ENCODE peak calls at places on chromosomes 16 and 17, in nine cellular contexts. B is stomach, Q is IMR-90, R is body of pancreas, U is spleen, G is uterus, A is transverse colon, J is sigmoid colon, V is tibial nerve. S is an unnamed sample.

GRCh38 chr16:69443809-69444611 is 19.6 kb downstream of the CYB5B start:
- DNase-seq in B (no peak), Q (peak; percentile 47), R (no peak), U (no peak), G (peak; percentile 51), A (peak; percentile 27), J (peak; percentile 84), V (no peak), S (peak; percentile 14)

GRCh38 chr17:55279788-55280579 is 15.2 kb downstream of the HLF start:
- DNase-seq in B (no peak), Q (no peak), R (no peak), U (no peak), G (no peak), A (no peak), J (no peak), V (no peak), S (no peak)

GRCh38 chr17:62965149-62965648 is 836 bp upstream of the TANC2 start:
- DNase-seq in B (no peak), Q (peak; percentile 52), R (no peak), U (no peak), G (no peak), A (no peak), J (no peak), V (no peak), S (no peak)

GRCh38 chr17:73272906-73273218 is 11.2 kb upstream of the CPSF4L start:
- DNase-seq in B (no peak), Q (no peak), R (no peak), U (no peak), G (no peak), A (no peak), J (no peak), V (no peak), S (no peak)

GRCh38 chr17:76687278-76688164 is 23.2 kb downstream of the MXRA7 start:
- DNase-seq in B (no peak), Q (no peak), R (no peak), U (no peak), G (peak; percentile 78), A (no peak), J (peak; percentile 90), V (peak; percentile 58), S (peak; percentile 78)

GRCh38 chr16:17194190-17194780 is 276.5 kb downstream of the XYLT1 start:
- DNase-seq in B (peak; percentile 65), Q (peak; percentile 16), R (peak; percentile 72), U (peak; percentile 86), G (peak; percentile 48), A (peak; percentile 65), J (peak; percentile 78), V (peak; percentile 31), S (peak; percentile 46)

GRCh38 chr16:88533381-88533831 is 36.8 kb upstream of the ZC3H18 start:
- DNase-seq in B (no peak), Q (peak; percentile 47), R (no peak), U (no peak), G (no peak), A (no peak), J (no peak), V (no peak), S (no peak)

GRCh38 chr17:59811209-59811608 is 81.5 kb downstream of the TUBD1 start:
- DNase-seq in B (no peak), Q (no peak), R (no peak), U (no peak), G (no peak), A (no peak), J (no peak), V (no peak), S (no peak)

GRCh38 chr17:3626831-3627565 is 9.1 kb downstream of the SHPK start:
- DNase-seq in B (no peak), Q (no peak), R (no peak), U (no peak), G (no peak), A (no peak), J (no peak), V (no peak), S (no peak)

GRCh38 chr17:47864791-47865216 is 13.8 kb upstream of the SP6 start:
- DNase-seq in B (no peak), Q (no peak), R (no peak), U (no peak), G (no peak), A (no peak), J (no peak), V (no peak), S (no peak)
- H3K27me3 ChIP-seq in B (no peaks in the 10 kb centered on the region), Q (peaks cover 15% of the 10 kb centered on the region), R (no peaks in the 10 kb centered on the region), U (peaks cover 8% of the 10 kb centered on the region), G (no peaks in the 10 kb centered on the region), A (peaks cover 14% of the 10 kb centered on the region), J (peaks cover 54% of the 10 kb centered on the region), V (peaks cover 46% of the 10 kb centered on the region), S (peaks cover 18% of the 10 kb centered on the region)

GRCh38 chr17:47676199-47676472 is 17.8 kb upstream of the TBKBP1 start:
- DNase-seq in B (no peak), Q (no peak), R (no peak), U (no peak), G (no peak), A (no peak), J (no peak), V (no peak), S (no peak)

GRCh38 chr17:47674503-47674902 is 19.5 kb upstream of the TBKBP1 start:
- DNase-seq in B (no peak), Q (no peak), R (no peak), U (no peak), G (no peak), A (no peak), J (no peak), V (no peak), S (no peak)

GRCh38 chr17:47678196-47678595 is 15.8 kb upstream of the TBKBP1 start:
- DNase-seq in B (no peak), Q (no peak), R (no peak), U (no peak), G (no peak), A (no peak), J (no peak), V (no peak), S (no peak)

GRCh38 chr17:47676510-47676909 is 17.5 kb upstream of the TBKBP1 start:
- DNase-seq in B (no peak), Q (no peak), R (no peak), U (no peak), G (no peak), A (no peak), J (no peak), V (no peak), S (no peak)

DNA sequence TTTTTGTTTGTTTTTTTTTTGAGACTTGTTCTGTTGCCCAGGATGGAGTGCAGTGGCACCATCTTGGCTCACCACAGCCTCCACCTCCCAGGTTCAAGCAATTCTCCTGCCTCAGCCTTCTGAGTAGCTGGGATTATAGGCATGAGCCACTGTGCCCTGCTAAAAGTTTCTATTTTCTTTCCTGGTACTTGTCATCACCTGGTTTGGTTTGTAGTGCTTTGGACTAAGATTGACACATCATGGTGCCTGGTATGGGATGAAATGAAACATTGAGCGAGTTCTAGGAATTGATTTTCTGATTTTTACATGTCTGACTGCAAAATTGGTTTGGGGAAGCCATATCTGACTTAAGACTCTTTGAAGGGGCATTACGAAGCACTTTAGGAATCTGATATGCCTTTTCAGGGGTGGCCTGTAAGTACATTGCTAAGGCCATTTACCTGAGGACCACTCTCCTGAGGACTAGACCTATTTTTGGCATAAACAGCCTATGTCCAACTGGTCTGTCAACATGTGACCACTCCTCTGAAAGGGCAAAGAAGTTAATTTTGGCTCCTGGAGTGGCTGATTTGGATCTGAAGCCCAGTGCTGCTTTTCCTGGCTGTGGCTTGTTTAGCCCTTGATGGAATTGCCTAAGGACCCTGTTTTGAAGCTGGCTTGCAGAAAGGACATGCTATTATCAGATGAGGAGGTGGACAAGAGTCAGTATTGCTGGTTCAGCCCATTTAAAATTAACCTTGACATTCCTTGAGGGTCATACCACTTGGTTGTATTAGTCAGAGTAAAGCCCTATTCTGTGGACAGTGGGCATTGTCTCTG is 18.4 kb upstream of the TBKBP1 start:
- DNase-seq in B (no peak), Q (no peak), R (no peak), U (no peak), G (no peak), A (no peak), J (no peak), V (no peak), S (no peak)
- TF ChIP-seq POLR2A in B (no peak), Q (no peak), R (no peak), U (no peak), G (no peak), A (no peak), J (no peak), V (no peak), S (no peak)

GRCh38 chr16:86478779-86479178 is 31.5 kb upstream of the FOXF1 start:
- DNase-seq in B (no peak), Q (no peak), R (no peak), U (no peak), G (no peak), A (no peak), J (no peak), V (no peak), S (no peak)

GRCh38 chr16:86479419-86479818 is 30.9 kb upstream of the FOXF1 start:
- DNase-seq in B (no peak), Q (peak; percentile 64), R (no peak), U (no peak), G (no peak), A (no peak), J (peak; percentile 74), V (no peak), S (no peak)

GRCh38 chr16:86477642-86478041 is 32.7 kb upstream of the FOXF1 start:
- DNase-seq in B (no peak), Q (peak; percentile 83), R (no peak), U (no peak), G (no peak), A (no peak), J (peak; percentile 78), V (no peak), S (no peak)

GRCh38 chr16:86480444-86480843 is 29.9 kb upstream of the FOXF1 start:
- DNase-seq in B (no peak), Q (no peak), R (no peak), U (no peak), G (no peak), A (no peak), J (no peak), V (no peak), S (no peak)

GRCh38 chr16:86476956-86477530 is 33.3 kb upstream of the FOXF1 start:
- DNase-seq in B (no peak), Q (no peak), R (no peak), U (no peak), G (peak; percentile 35), A (no peak), J (no peak), V (no peak), S (no peak)
- H3K27me3 ChIP-seq in B (no peaks in the 10 kb centered on the region), Q (no peaks in the 10 kb centered on the region), R (no peaks in the 10 kb centered on the region), U (peaks cover 41% of the 10 kb centered on the region), G (no peaks in the 10 kb centered on the region), A (no peaks in the 10 kb centered on the region), J (no peaks in the 10 kb centered on the region), V (peaks cover 86% of the 10 kb centered on the region), S (no peaks in the 10 kb centered on the region)

GRCh38 chr17:1787301-1787902 is 25.5 kb downstream of the SERPINF1 start:
- DNase-seq in B (peak; percentile 43), Q (peak; percentile 96), R (peak; percentile 19), U (peak; percentile 42), G (peak; percentile 92), A (peak; percentile 78), J (peak; percentile 94), V (no peak), S (no peak)
- TF ChIP-seq POLR2A in B (no peak), Q (no peak), R (no peak), U (no peak), G (peak; percentile 43), A (peak; percentile 47), J (no peak), V (no peak), S (peak; percentile 35)